ENCODE peak calls at places on chromosome 9, in six cellular contexts. L, D, E, P, B and I are unnamed samples.

GRCh38 chr9:95648225-95648624 is 131.5 kb upstream of the PTCH1 start:
- DNase-seq in L (no peak), D (no peak), E (no peak), P (no peak), B (no peak), I (no peak)

GRCh38 chr9:80648336-80648735 is 1041.0 kb downstream of the TLE1 start:
- DNase-seq in L (no peak), D (no peak), E (no peak), P (no peak), B (no peak), I (no peak)

GRCh38 chr9:105127863-105128220 is 116.6 kb upstream of the SLC44A1 start:
- DNase-seq in L (no peak), D (no peak), E (no peak), P (peak; percentile 75), B (peak; percentile 91), I (no peak)

GRCh38 chr9:131727795-131728545 is 11.9 kb downstream of the RAPGEF1 start:
- DNase-seq in L (no peak), D (no peak), E (no peak), P (no peak), B (no peak), I (no peak)

GRCh38 chr9:1008256-1008655 is 31.8 kb downstream of the DMRT3 start:
- DNase-seq in L (no peak), D (no peak), E (no peak), P (no peak), B (no peak), I (no peak)

GRCh38 chr9:13484186-13484585 is 204.7 kb upstream of the MPDZ start:
- DNase-seq in L (no peak), D (no peak), E (no peak), P (no peak), B (no peak), I (no peak)

GRCh38 chr9:104915739-104916138 is 12.2 kb downstream of the ABCA1 start:
- DNase-seq in L (no peak), D (no peak), E (no peak), P (no peak), B (no peak), I (no peak)

GRCh38 chr9:114930063-114930812 is at the start of gene TNFSF8:
- DNase-seq in L (no peak), D (no peak), E (no peak), P (peak; percentile 83), B (peak; percentile 83), I (no peak)

GRCh38 chr9:106677374-106677773 is 185.6 kb upstream of the ZNF462 start:
- DNase-seq in L (no peak), D (no peak), E (no peak), P (no peak), B (no peak), I (no peak)

GRCh38 chr9:92669527-92669889 is 423 bp downstream of the IPPK start:
- DNase-seq in L (no peak), D (no peak), E (peak; percentile 56), P (peak; percentile 35), B (peak; percentile 4), I (no peak)

GRCh38 chr9:121700165-121700830 is 48.9 kb downstream of the DAB2IP start:
- DNase-seq in L (no peak), D (no peak), E (peak; percentile 42), P (no peak), B (no peak), I (no peak)

GRCh38 chr9:133880851-133881634 is 111.1 kb downstream of the VAV2 start:
- DNase-seq in L (no peak), D (no peak), E (no peak), P (no peak), B (no peak), I (no peak)

GRCh38 chr9:123637940-123638634 is 282.1 kb downstream of the CRB2 start:
- DNase-seq in L (no peak), D (no peak), E (no peak), P (peak; percentile 37), B (peak; percentile 60), I (no peak)

GRCh38 chr9:107141967-107142366 is 141.1 kb upstream of the RAD23B start:
- DNase-seq in L (no peak), D (no peak), E (no peak), P (no peak), B (no peak), I (no peak)

GRCh38 chr9:35349287-35349990 is 140.5 kb upstream of the RUSC2 start:
- DNase-seq in L (no peak), D (no peak), E (no peak), P (no peak), B (no peak), I (no peak)